ENCODE peak calls at places on chromosome 14, in four cellular contexts. One of them, this sample, is unnamed.

GRCh38 chr14:23356662-23357061 is 4.0 kb upstream of the SLC22A17 start:
- DNase-seq in pulmonary artery endothelial cell: no peak
- DNase-seq in CMK: no peak
- DNase-seq in T1000: no peak
- DNase-seq in this sample: no peak

GRCh38 chr14:74650927-74651686 is 39.1 kb upstream of the LTBP2 start:
- DNase-seq in pulmonary artery endothelial cell: no peak
- DNase-seq in CMK: no peak
- DNase-seq in T1000: no peak
- DNase-seq in this sample: no peak

GRCh38 chr14:94904636-94905035 is 134.7 kb upstream of the GSC start:
- DNase-seq in pulmonary artery endothelial cell: no peak
- DNase-seq in CMK: no peak
- DNase-seq in T1000: no peak
- DNase-seq in this sample: peak

GRCh38 chr14:54564799-54565235 is 2.1 kb upstream of the SAMD4A start:
- DNase-seq in pulmonary artery endothelial cell: no peak
- DNase-seq in CMK: no peak
- DNase-seq in T1000: no peak
- DNase-seq in this sample: no peak

GRCh38 chr14:51219473-51220448 is 20.3 kb upstream of the TMX1 start:
- DNase-seq in pulmonary artery endothelial cell: peak
- DNase-seq in CMK: no peak
- DNase-seq in T1000: no peak
- DNase-seq in this sample: no peak

GRCh38 chr14:32711103-32711680 is 227.5 kb upstream of the NPAS3 start:
- DNase-seq in pulmonary artery endothelial cell: no peak
- DNase-seq in CMK: no peak
- DNase-seq in T1000: no peak
- DNase-seq in this sample: no peak

GRCh38 chr14:104224516-104225281 is 86.3 kb downstream of the KIF26A start:
- DNase-seq in pulmonary artery endothelial cell: no peak
- DNase-seq in CMK: no peak
- DNase-seq in T1000: no peak
- DNase-seq in this sample: no peak

GRCh38 chr14:70646705-70647104 is 5.0 kb downstream of the TTC9 start:
- DNase-seq in pulmonary artery endothelial cell: no peak
- DNase-seq in CMK: no peak
- DNase-seq in T1000: no peak
- DNase-seq in this sample: no peak

GRCh38 chr14:99937475-99938244 is 127.6 kb upstream of the EVL start:
- DNase-seq in pulmonary artery endothelial cell: no peak
- DNase-seq in CMK: no peak
- DNase-seq in T1000: no peak
- DNase-seq in this sample: no peak

GRCh38 chr14:89748004-89748403 is 206.5 kb downstream of the EFCAB11 start:
- DNase-seq in pulmonary artery endothelial cell: no peak
- DNase-seq in CMK: no peak
- DNase-seq in T1000: no peak
- DNase-seq in this sample: no peak

GRCh38 chr14:54651649-54652048 is 84.7 kb downstream of the SAMD4A start:
- DNase-seq in pulmonary artery endothelial cell: no peak
- DNase-seq in CMK: no peak
- DNase-seq in T1000: no peak
- DNase-seq in this sample: no peak

GRCh38 chr14:106459971-106460730 is 933.8 kb downstream of the TMEM121 start:
- DNase-seq in pulmonary artery endothelial cell: no peak
- DNase-seq in CMK: no peak
- DNase-seq in T1000: no peak
- DNase-seq in this sample: no peak

GRCh38 chr14:99244960-99245340 is 27.0 kb downstream of the BCL11B start:
- DNase-seq in pulmonary artery endothelial cell: no peak
- DNase-seq in CMK: no peak
- DNase-seq in T1000: no peak
- DNase-seq in this sample: no peak

GRCh38 chr14:104197449-104198247 is 59.3 kb downstream of the KIF26A start:
- DNase-seq in pulmonary artery endothelial cell: no peak
- DNase-seq in CMK: no peak
- DNase-seq in T1000: no peak
- DNase-seq in this sample: no peak

GRCh38 chr14:26394114-26394855 is 203.5 kb downstream of the NOVA1 start:
- DNase-seq in pulmonary artery endothelial cell: no peak
- DNase-seq in CMK: no peak
- DNase-seq in T1000: no peak
- DNase-seq in this sample: no peak

GRCh38 chr14:101019541-101019940 is 116.0 kb upstream of the RTL1 start:
- DNase-seq in pulmonary artery endothelial cell: no peak
- DNase-seq in CMK: no peak
- DNase-seq in T1000: no peak
- DNase-seq in this sample: no peak

GRCh38 chr14:73231874-73232851 is 5.1 kb upstream of the PAPLN start:
- DNase-seq in pulmonary artery endothelial cell: no peak
- DNase-seq in CMK: no peak
- DNase-seq in T1000: no peak
- DNase-seq in this sample: no peak

GRCh38 chr14:101173698-101174521 is 270.4 kb upstream of the RTL1 start:
- DNase-seq in pulmonary artery endothelial cell: no peak
- DNase-seq in CMK: no peak
- DNase-seq in T1000: no peak
- DNase-seq in this sample: no peak

GRCh38 chr14:102220031-102220430 is 80.3 kb downstream of the WDR20 start:
- DNase-seq in pulmonary artery endothelial cell: no peak
- DNase-seq in CMK: no peak
- DNase-seq in T1000: no peak
- DNase-seq in this sample: no peak

GRCh38 chr14:105853907-105854599 is 327.7 kb downstream of the TMEM121 start:
- DNase-seq in pulmonary artery endothelial cell: no peak
- DNase-seq in CMK: no peak
- DNase-seq in T1000: no peak
- DNase-seq in this sample: no peak

GRCh38 chr14:89775161-89775560 is 179.4 kb downstream of the EFCAB11 start:
- DNase-seq in pulmonary artery endothelial cell: no peak
- DNase-seq in CMK: no peak
- DNase-seq in T1000: no peak
- DNase-seq in this sample: no peak

GRCh38 chr14:75430106-75430505 is 2.3 kb downstream of the JDP2 start:
- DNase-seq in pulmonary artery endothelial cell: no peak
- DNase-seq in CMK: no peak
- DNase-seq in T1000: no peak
- DNase-seq in this sample: no peak

GRCh38 chr14:20682435-20683124 is 1.8 kb upstream of the RNASE4 start:
- DNase-seq in pulmonary artery endothelial cell: peak
- DNase-seq in CMK: peak
- DNase-seq in T1000: peak
- DNase-seq in this sample: peak

GRCh38 chr14:63918411-63918810 is 65.6 kb downstream of the SYNE2 start:
- DNase-seq in pulmonary artery endothelial cell: no peak
- DNase-seq in CMK: no peak
- DNase-seq in T1000: no peak
- DNase-seq in this sample: no peak

This sample was measured in breast epithelium.